ENCODE peak calls at places on chromosomes 1 and 21, in four cellular contexts. P, U, F and I are unnamed samples.
A peak's percentile ranks its signal among the peaks of the same experiment; 100 is the strongest.

GRCh38 chr1:41394918-41395598 is 33.8 kb downstream of the FOXO6 start:
- DNase-seq in U (peak; percentile 67), P (peak; percentile 33), F (no peak), I (no peak)

GRCh38 chr1:68141079-68141800 is 90.8 kb upstream of the DIRAS3 start:
- DNase-seq in P (no peak), F (no peak), U (no peak), I (no peak)

GRCh38 chr1:245108251-245108650 is 46.5 kb upstream of the KIF26B start:
- DNase-seq in P (no peak), F (no peak), U (no peak), I (no peak)

GRCh38 chr1:28755701-28756100 is 19.0 kb downstream of the YTHDF2 start:
- DNase-seq in U (no peak), F (no peak), P (no peak), I (peak; percentile 13)

GRCh38 chr1:197572169-197572568 is 203.1 kb downstream of the DENND1B start:
- DNase-seq in F (no peak), P (no peak), U (no peak), I (no peak)

GRCh38 chr1:19260211-19261138 is 8.9 kb downstream of the MRTO4 start:
- DNase-seq in P (peak; percentile 24), F (no peak), U (no peak), I (no peak)

GRCh38 chr1:239053269-239053668 is 333.1 kb upstream of the CHRM3 start:
- DNase-seq in U (peak; percentile 41), F (no peak), P (no peak), I (no peak)

GRCh38 chr1:66182551-66183178 is 351.3 kb upstream of the SGIP1 start:
- DNase-seq in U (peak; percentile 47), F (no peak), P (no peak), I (no peak)

GRCh38 chr1:173038875-173039554 is 11.7 kb downstream of the TNFSF18 start:
- DNase-seq in U (no peak), F (no peak), P (no peak), I (no peak)

GRCh38 chr1:174942547-174943255 is 57.0 kb upstream of the CACYBP start:
- DNase-seq in F (no peak), U (no peak), P (no peak), I (peak; percentile 85)

GRCh38 chr1:216183427-216183826 is 239.8 kb downstream of the USH2A start:
- DNase-seq in F (no peak), U (no peak), P (no peak), I (no peak)

GRCh38 chr1:159594581-159594980 is 7.0 kb downstream of the APCS start:
- DNase-seq in F (no peak), P (no peak), U (no peak), I (no peak)

GRCh38 chr1:51607676-51608075 is 9.2 kb upstream of the OSBPL9 start:
- DNase-seq in U (no peak), F (no peak), P (no peak), I (no peak)

GRCh38 chr1:111882986-111883560 is 106.4 kb downstream of the KCND3 start:
- DNase-seq in P (no peak), F (no peak), U (no peak), I (no peak)

GRCh38 chr1:229285424-229285823 is 14.5 kb downstream of the RAB4A start:
- DNase-seq in P (no peak), F (no peak), U (no peak), I (no peak)

GRCh38 chr21:38120984-38121855 is 135.6 kb upstream of the KCNJ15 start:
- DNase-seq in U (no peak), F (no peak), P (peak; percentile 92), I (no peak)

GRCh38 chr1:213268221-213268620 is 217.2 kb downstream of the RPS6KC1 start:
- DNase-seq in P (no peak), F (no peak), U (no peak), I (no peak)

GRCh38 chr1:179043266-179043665 is 17.6 kb downstream of the FAM20B start:
- DNase-seq in P (no peak), U (no peak), F (no peak), I (no peak)

GRCh38 chr21:25862112-25862511 is 127.3 kb downstream of the GABPA start:
- DNase-seq in U (no peak), F (no peak), P (no peak), I (no peak)

GRCh38 chr1:226648421-226648820 is 90.7 kb downstream of the ITPKB start:
- DNase-seq in U (no peak), P (no peak), F (no peak), I (no peak)

GRCh38 chr1:201471772-201472171 is 2.8 kb upstream of the PHLDA3 start:
- DNase-seq in P (no peak), U (no peak), F (no peak), I (no peak)

GRCh38 chr1:75053207-75053606 is 81.0 kb upstream of the LHX8 start:
- DNase-seq in U (no peak), P (no peak), F (no peak), I (no peak)

GRCh38 chr1:8217011-8217711 is 100.8 kb upstream of the SLC45A1 start:
- DNase-seq in P (no peak), U (peak; percentile 41), F (no peak), I (no peak)

GRCh38 chr1:16122916-16123315 is 33.0 kb downstream of the EPHA2 start:
- DNase-seq in F (peak; percentile 20), U (no peak), P (no peak), I (no peak)

GRCh38 chr21:38878394-38879179 is 72.9 kb downstream of the ETS2 start:
- DNase-seq in U (no peak), F (no peak), P (no peak), I (no peak)

GRCh38 chr1:54199151-54199764 is 572 bp downstream of the CYB5RL start:
- DNase-seq in F (no peak), P (no peak), U (no peak), I (peak; percentile 8)

GRCh38 chr1:27099904-27100796 is 54.8 kb downstream of the SLC9A1 start:
- DNase-seq in F (no peak), U (peak; percentile 55), P (peak; percentile 80), I (no peak)

GRCh38 chr21:37032877-37033471 is 26.5 kb downstream of the RIPPLY3 start:
- DNase-seq in F (no peak), U (no peak), P (no peak), I (no peak)

DNA sequence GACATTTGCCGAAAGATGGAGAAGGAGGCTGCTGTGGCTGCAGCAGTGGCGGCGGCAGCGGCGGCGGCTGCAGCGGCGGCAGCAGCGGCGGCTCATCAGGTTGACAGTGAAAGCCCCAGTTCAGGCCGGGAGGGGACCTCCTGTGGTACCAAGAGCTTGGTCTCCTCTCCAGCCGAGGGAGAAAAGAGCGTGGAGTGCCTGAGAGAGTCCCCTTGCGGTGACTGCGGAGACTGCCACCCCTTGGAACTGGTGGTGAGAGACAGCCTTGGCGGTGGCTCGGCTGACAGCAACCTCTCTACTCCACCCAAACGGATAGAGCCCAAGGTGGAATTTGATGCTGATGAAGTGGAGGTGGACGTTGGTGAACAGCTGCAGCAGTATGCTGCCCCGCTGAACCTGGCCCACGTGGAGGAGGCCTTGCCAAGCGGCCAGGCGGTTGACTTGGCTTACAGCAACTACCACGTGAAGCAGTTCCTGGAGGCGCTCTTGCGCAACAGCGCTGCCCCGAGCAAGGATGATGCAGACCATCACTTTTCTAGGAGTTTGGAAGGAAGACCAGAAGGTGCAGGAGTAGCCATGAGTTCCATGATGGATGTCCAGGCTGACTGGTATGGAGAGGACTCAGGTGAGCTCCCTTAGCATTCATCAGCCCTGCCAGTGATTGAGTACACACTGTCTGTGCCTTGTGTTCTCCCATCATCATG is 6.3 kb downstream of the ZBTB8B start:
- DNase-seq in F (no peak), P (peak; percentile 77), U (no peak), I (no peak)
- TF ChIP-seq NFIC in F (no peak), P (no peak), U (no peak), I (no peak)

GRCh38 chr1:5993553-5994510 is 1.6 kb upstream of the NPHP4 start:
- DNase-seq in P (peak; percentile 77), U (no peak), F (no peak), I (no peak)
- TF ChIP-seq NFIC in P (peak; percentile 25), U (no peak), F (no peak), I (no peak)

GRCh38 chr1:56575865-56576264 is 3.5 kb downstream of the PLPP3 start:
- DNase-seq in P (no peak), U (no peak), F (no peak), I (no peak)

GRCh38 chr1:56576880-56577858 is 2.2 kb downstream of the PLPP3 start:
- DNase-seq in P (no peak), U (peak; percentile 54), F (no peak), I (peak; percentile 44)

GRCh38 chr1:56578963-56579875 is at the start of gene PLPP3:
- DNase-seq in P (no peak), U (peak; percentile 81), F (no peak), I (peak; percentile 79)

GRCh38 chr1:56578664-56578962 is 750 bp downstream of the PLPP3 start:
- DNase-seq in F (no peak), P (no peak), U (peak; percentile 80), I (no peak)

DNA sequence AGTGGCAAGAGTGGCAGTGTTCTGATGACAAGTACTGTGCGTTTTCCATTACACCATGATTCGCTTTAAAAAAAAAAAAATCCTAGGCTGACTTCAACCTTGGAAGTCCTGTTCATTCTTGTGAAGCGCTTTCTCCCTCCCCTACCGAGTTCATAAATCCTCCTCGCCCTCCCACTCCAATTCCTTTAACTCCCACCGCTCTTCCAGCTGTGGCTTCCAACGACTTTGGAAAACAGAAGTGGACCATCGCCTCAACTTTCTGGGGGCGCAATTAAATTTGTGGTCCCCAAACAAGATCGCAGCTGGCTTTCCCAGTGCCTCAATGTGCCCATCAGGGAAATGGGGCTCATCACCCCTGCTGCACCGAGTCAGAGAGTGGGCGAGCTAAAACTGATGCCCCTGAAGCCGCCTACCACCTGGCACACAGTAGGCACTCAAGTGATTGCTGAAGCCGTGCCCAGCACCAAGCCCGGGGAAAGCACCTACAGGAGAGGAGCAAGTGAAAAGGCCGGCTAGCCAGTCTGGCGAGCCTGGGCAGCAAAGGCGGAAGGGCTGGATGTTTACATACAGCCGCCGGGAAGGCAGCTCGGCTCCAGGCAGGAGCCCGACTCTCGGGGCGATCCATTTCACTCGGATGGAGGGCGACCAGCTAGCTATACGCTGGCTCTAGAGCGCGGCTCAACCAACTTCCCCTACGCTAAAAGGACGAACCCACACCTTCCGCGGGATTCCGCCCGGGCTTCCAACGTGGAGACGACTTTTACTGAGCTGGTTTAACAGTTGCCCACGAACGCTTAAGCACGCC is 1.3 kb downstream of the PLPP3 start:
- DNase-seq in U (peak; percentile 74), F (no peak), P (no peak), I (peak; percentile 34)
- TF ChIP-seq NFIC in U (peak; percentile 13), F (no peak), P (no peak), I (no peak)

GRCh38 chr1:31822766-31823165 is 6.9 kb upstream of the SPOCD1 start:
- DNase-seq in U (no peak), F (no peak), P (no peak), I (no peak)
- TF ChIP-seq NFIC in U (no peak), F (no peak), P (no peak), I (no peak)